ENCODE peak calls at places on chromosomes 4 and X, in ten cellular contexts. U is stomach, P is right lobe of liver, M is HL-60, G is mucosa of descending colon, T is neuronal stem cell, Z is uterus, S is tibial artery, J is neural progenitor cell, F is choroid plexus epithelial cell. Q is an unnamed sample.

GRCh38 chr4:187444061-187444460 is 551.5 kb upstream of the ZFP42 start:
- DNase-seq in U (no peak), P (no peak), M (no peak), G (no peak), T (no peak), Z (no peak), S (no peak), J (no peak), F (peak), Q (no peak)

GRCh38 chr4:26758899-26759298 is 101.7 kb upstream of the STIM2 start:
- DNase-seq in U (no peak), P (no peak), M (no peak), G (no peak), T (no peak), Z (no peak), S (no peak), J (no peak), F (no peak), Q (no peak)

GRCh38 chrX:20527458-20528099 is 260.9 kb upstream of the RPS6KA3 start:
- DNase-seq in U (no peak), P (no peak), M (no peak), G (no peak), T (no peak), Z (no peak), S (no peak), J (peak), F (peak), Q (peak)

GRCh38 chrX:111288841-111289240 is 18.6 kb upstream of the CAPN6 start:
- DNase-seq in U (no peak), P (no peak), M (no peak), G (no peak), T (no peak), Z (no peak), S (no peak), J (no peak), F (no peak), Q (no peak)

GRCh38 chrX:46635186-46635585 is 61.6 kb downstream of the CHST7 start:
- DNase-seq in U (no peak), P (no peak), M (no peak), G (no peak), T (no peak), Z (no peak), S (no peak), J (no peak), F (no peak), Q (no peak)

GRCh38 chrX:45747905-45748304 is 547.2 kb upstream of the DIPK2B start:
- DNase-seq in U (no peak), P (no peak), M (no peak), G (no peak), T (no peak), Z (no peak), S (no peak), J (no peak), F (peak), Q (no peak)

GRCh38 chr4:13903851-13904340 is 276.4 kb upstream of the BOD1L1 start:
- DNase-seq in U (no peak), P (no peak), M (no peak), G (no peak), T (no peak), Z (no peak), S (no peak), J (no peak), F (no peak), Q (no peak)

GRCh38 chr4:38190717-38191178 is 230.6 kb downstream of the PTTG2 start:
- DNase-seq in U (no peak), P (no peak), M (no peak), G (no peak), T (no peak), Z (no peak), S (peak), J (peak), F (peak), Q (no peak)

GRCh38 chr4:101039367-101039766 is 308.0 kb downstream of the PPP3CA start:
- DNase-seq in U (no peak), P (no peak), M (no peak), G (no peak), T (no peak), Z (no peak), S (no peak), J (no peak), F (no peak), Q (peak)

GRCh38 chr4:7650606-7651400 is 216.1 kb upstream of the PSAPL1 start:
- DNase-seq in U (no peak), P (no peak), M (no peak), G (no peak), T (peak), Z (no peak), S (no peak), J (peak), F (peak), Q (no peak)

GRCh38 chr4:155474758-155475157 is 98.0 kb upstream of the MAP9 start:
- DNase-seq in U (no peak), P (no peak), M (no peak), G (no peak), T (no peak), Z (no peak), S (no peak), J (no peak), F (no peak), Q (no peak)

GRCh38 chr4:21802406-21802805 is 146.2 kb downstream of the KCNIP4 start:
- DNase-seq in U (no peak), P (no peak), M (no peak), G (no peak), T (no peak), Z (no peak), S (no peak), J (no peak), F (peak), Q (no peak)

GRCh38 chrX:120732461-120732860 is 102.6 kb upstream of the C1GALT1C1 start:
- DNase-seq in U (no peak), P (no peak), M (no peak), G (no peak), T (no peak), Z (no peak), S (no peak), J (no peak), F (no peak), Q (no peak)

GRCh38 chr4:93827272-93827947 is 1.1 kb upstream of the ATOH1 start:
- DNase-seq in U (no peak), P (no peak), M (no peak), G (peak), T (peak), Z (no peak), S (no peak), J (peak), F (no peak), Q (peak)
- H3K4me3 ChIP-seq in U (peak), P (no peak), M (no peak), G (no peak), T (no peak), Z (no peak), S (no peak), J (peak), F (no peak), Q (no peak)

GRCh38 chr4:70997068-70997467 is 3.6 kb downstream of the DCK start:
- DNase-seq in U (no peak), P (no peak), M (no peak), G (no peak), T (no peak), Z (no peak), S (no peak), J (no peak), F (no peak), Q (no peak)
- H3K4me3 ChIP-seq in U (no peak), P (no peak), M (no peak), G (no peak), T (no peak), Z (no peak), S (no peak), J (peak), F (no peak), Q (no peak)

DNA sequence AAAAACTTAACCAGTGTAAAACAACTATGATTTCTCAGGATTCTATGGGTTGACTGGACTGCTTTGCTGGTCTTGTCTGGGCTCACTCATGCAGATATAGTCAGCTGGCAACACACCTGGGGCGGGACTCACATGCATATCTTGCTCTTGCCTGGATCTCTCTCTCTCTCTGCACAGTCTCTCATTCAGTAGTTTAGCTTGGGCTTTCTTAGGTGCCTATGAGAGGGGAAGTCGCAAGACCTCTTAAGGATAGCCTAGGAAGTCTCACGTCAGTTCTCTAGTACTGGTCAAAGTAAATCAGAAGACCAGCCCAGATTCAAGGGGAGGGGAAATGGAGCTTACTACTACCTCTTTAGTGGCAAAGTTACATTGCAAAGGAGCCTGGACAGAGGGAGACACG is 2.0 kb downstream of the COPS4 start:
- DNase-seq in U (no peak), P (no peak), M (peak), G (no peak), T (no peak), Z (no peak), S (no peak), J (no peak), F (no peak), Q (peak)
- H3K4me3 ChIP-seq in U (no peak), P (no peak), M (no peak), G (no peak), T (no peak), Z (no peak), S (no peak), J (no peak), F (no peak), Q (no peak)

GRCh38 chrX:119234931-119235555 is 1.0 kb upstream of the PGRMC1 start:
- DNase-seq in U (no peak), P (no peak), M (no peak), G (no peak), T (no peak), Z (peak), S (no peak), J (peak), F (peak), Q (no peak)
- H3K4me3 ChIP-seq in U (peak), P (peak), M (no peak), G (no peak), T (no peak), Z (no peak), S (peak), J (peak), F (no peak), Q (no peak)

DNA sequence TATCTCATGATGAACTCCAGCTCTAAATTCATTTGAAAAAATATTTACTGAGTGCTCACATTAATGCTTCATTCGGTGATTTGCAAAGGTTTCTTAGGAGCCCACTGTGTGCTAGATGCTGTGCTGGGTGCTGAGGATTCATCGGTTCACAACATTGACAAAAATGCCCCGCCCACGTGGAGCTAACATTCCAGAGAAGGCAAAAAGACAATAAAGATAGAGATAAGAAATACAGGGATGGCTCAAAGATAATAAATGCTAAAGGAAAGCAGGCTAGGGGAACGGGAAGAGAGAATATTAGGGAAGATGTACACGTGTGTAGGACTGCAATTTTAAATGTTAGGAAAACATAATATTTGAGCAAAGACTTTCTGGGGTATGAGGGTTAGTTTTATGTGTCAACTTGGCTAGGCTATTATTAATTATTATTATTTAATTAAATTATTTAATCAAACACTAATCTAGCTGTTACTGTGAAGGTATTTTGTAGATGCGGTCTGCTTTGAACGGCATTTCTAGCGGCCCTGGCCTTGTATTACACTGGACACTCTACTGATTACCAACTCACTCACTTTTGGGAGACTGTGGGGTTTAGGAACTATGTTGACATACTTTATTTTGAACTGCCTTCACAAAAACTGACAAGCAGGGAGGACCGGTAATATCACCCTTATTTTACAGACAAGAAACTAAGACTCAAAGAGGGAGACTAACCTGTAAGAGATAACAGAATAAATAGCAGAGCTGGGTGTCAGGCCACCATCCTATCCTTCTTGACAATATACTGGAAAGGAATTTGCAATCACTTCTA is 61.9 kb upstream of the IRF2 start:
- DNase-seq in U (no peak), P (no peak), M (no peak), G (no peak), T (no peak), Z (no peak), S (no peak), J (no peak), F (no peak), Q (no peak)
- H3K4me3 ChIP-seq in U (peak), P (peak), M (peak), G (peak), T (peak), Z (peak), S (peak), J (peak), F (peak), Q (peak)

GRCh38 chr4:146110847-146111485 is 64.6 kb upstream of the LSM6 start:
- DNase-seq in U (no peak), P (no peak), M (no peak), G (no peak), T (no peak), Z (no peak), S (no peak), J (no peak), F (no peak), Q (peak)
- H3K4me3 ChIP-seq in U (no peak), P (no peak), M (no peak), G (no peak), T (no peak), Z (no peak), S (no peak), J (no peak), F (no peak), Q (no peak)

DNA sequence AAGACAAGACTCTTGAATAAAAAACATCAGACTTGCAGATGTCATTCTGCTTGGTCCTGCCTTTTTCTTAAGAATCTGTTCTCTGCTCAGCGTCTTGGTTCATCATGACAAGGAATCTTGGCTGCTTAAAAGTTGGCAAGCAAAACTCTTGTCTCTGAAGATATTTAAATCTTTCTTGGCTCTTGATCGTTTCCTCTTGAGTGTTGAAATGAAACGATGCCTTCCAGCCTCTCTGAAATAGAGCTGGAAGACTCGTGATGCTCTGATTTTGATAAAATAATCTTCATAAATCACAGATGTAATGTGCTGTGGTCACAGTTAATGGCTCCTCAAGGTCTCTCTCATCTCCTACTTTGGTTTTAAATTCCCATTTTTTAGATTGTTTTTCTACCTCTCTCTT is 39.9 kb upstream of the TMEM192 start:
- DNase-seq in U (no peak), P (no peak), M (no peak), G (no peak), T (no peak), Z (no peak), S (no peak), J (no peak), F (peak), Q (no peak)
- H3K4me3 ChIP-seq in U (no peak), P (no peak), M (no peak), G (no peak), T (no peak), Z (no peak), S (no peak), J (no peak), F (no peak), Q (no peak)